ENCODE peak calls at places on chromosomes 2 and 18, in four cellular contexts. B is breast epithelium, Z is sigmoid colon, T is upper lobe of left lung. Q is an unnamed sample.

GRCh38 chr2:157895531-157895930 is 19.4 kb upstream of the ACVR1 start:
- DNase-seq in T (no peak), B (no peak), Z (no peak), Q (no peak)

GRCh38 chr2:143847257-143847656 is 672.7 kb downstream of the ZEB2 start:
- DNase-seq in B (no peak), Z (no peak), T (no peak), Q (no peak)

GRCh38 chr2:181008418-181008817 is 28.0 kb downstream of the UBE2E3 start:
- DNase-seq in Z (no peak), B (no peak), T (no peak), Q (no peak)

GRCh38 chr2:57343391-57344006 is 703.1 kb upstream of the VRK2 start:
- DNase-seq in Z (no peak), B (no peak), T (no peak), Q (no peak)

GRCh38 chr2:232871418-232871834 is 1.4 kb downstream of the SNORC start:
- DNase-seq in B (no peak), T (no peak), Z (peak), Q (no peak)

GRCh38 chr2:240479111-240479501 is 43.6 kb downstream of the GPC1 start:
- DNase-seq in B (no peak), T (no peak), Z (peak), Q (peak)

GRCh38 chr2:216049452-216049851 is 32.2 kb downstream of the PECR start:
- DNase-seq in B (no peak), Z (no peak), T (no peak), Q (no peak)

GRCh38 chr2:237879058-237879430 is 19.6 kb downstream of the RAMP1 start:
- DNase-seq in B (no peak), T (no peak), Z (peak), Q (no peak)

GRCh38 chr2:239369631-239370161 is 31.1 kb downstream of the HDAC4 start:
- DNase-seq in Z (peak), T (peak), B (no peak), Q (no peak)

GRCh38 chr18:9851511-9851910 is 34.3 kb upstream of the TXNDC2 start:
- DNase-seq in Z (no peak), B (no peak), T (peak), Q (no peak)

GRCh38 chr18:12048827-12049175 is 44.8 kb upstream of the ANKRD62 start:
- DNase-seq in T (no peak), Z (no peak), B (no peak), Q (no peak)

GRCh38 chr2:174952607-174953006 is 52.6 kb downstream of the CHN1 start:
- DNase-seq in T (no peak), Z (no peak), B (no peak), Q (no peak)

GRCh38 chr2:217218269-217219140 is 358.6 kb upstream of the TNP1 start:
- DNase-seq in T (no peak), B (no peak), Z (no peak), Q (no peak)

GRCh38 chr18:23827681-23828080 is 138.4 kb downstream of the LAMA3 start:
- DNase-seq in Z (no peak), T (no peak), B (peak), Q (peak)

GRCh38 chr2:12949406-12949805 is 232.7 kb downstream of the TRIB2 start:
- DNase-seq in Z (no peak), T (no peak), B (no peak), Q (no peak)

GRCh38 chr2:16682431-16683130 is 16.9 kb upstream of the CYRIA start:
- DNase-seq in B (peak), T (no peak), Z (no peak), Q (no peak)

GRCh38 chr2:16686641-16687040 is 21.0 kb upstream of the CYRIA start:
- DNase-seq in Z (no peak), B (no peak), T (no peak), Q (no peak)

GRCh38 chr2:16684676-16685339 is 19.2 kb upstream of the CYRIA start:
- DNase-seq in T (no peak), B (no peak), Z (no peak), Q (no peak)

GRCh38 chr2:16685340-16685715 is 19.7 kb upstream of the CYRIA start:
- DNase-seq in T (no peak), B (no peak), Z (no peak), Q (no peak)

DNA sequence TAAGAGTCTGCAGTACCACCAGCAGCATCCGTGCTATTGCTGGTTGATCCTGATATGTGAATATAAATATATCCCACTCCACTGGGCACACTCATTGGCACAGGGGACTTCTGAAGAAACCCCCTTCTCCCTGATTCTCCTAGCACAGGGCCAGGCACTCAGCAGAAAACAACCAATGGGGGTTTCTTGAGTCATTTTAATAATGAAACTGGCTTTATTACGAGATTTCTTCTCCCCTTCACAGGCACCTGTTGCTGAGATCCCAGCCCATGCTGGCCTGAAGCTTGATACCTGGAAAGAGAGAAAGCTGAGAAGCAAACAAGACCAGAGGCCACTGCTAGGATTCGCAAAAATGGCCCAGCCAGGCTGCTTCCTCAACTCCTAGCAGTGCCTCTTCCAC is 17.9 kb upstream of the CYRIA start:
- DNase-seq in Z (no peak), B (no peak), T (no peak), Q (no peak)
- TF ChIP-seq CTCF in Z (no peak), B (no peak), T (no peak), Q (no peak)

DNA sequence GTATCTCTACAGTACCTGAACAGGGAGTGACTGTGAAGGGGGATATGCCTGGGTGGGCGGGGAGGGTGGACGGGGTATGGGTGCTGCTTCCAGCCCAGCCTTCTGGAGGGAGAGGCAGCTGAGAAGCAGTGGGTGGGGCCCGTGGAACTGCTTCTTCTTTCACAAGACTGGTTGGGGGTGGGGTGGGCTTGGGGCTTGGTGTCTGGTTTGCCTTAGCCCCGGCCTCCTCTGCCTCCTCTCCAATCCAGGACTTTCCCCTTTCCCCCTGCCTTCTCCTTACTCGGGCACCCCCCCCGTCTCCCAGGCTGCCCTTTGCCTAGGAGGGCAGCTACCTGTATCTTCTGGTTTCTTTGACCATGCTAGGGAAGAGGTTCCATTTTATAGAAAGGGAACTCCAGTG is 233.4 kb downstream of the DYSF start:
- DNase-seq in Z (peak), B (no peak), T (no peak), Q (no peak)
- TF ChIP-seq POLR2AphosphoS5 in Z (no peak), B (no peak), T (no peak), Q (no peak)

GRCh38 chr2:235024951-235025773 is 73.3 kb downstream of the SH3BP4 start:
- DNase-seq in B (no peak), Z (peak), T (no peak), Q (no peak)

GRCh38 chr2:235028646-235029045 is 76.8 kb downstream of the SH3BP4 start:
- DNase-seq in B (no peak), Z (no peak), T (no peak), Q (no peak)

GRCh38 chr2:235027558-235028214 is 75.9 kb downstream of the SH3BP4 start:
- DNase-seq in T (no peak), B (no peak), Z (peak), Q (peak)

GRCh38 chr2:235026137-235026536 is 74.3 kb downstream of the SH3BP4 start:
- DNase-seq in Z (peak), T (no peak), B (peak), Q (peak)

DNA sequence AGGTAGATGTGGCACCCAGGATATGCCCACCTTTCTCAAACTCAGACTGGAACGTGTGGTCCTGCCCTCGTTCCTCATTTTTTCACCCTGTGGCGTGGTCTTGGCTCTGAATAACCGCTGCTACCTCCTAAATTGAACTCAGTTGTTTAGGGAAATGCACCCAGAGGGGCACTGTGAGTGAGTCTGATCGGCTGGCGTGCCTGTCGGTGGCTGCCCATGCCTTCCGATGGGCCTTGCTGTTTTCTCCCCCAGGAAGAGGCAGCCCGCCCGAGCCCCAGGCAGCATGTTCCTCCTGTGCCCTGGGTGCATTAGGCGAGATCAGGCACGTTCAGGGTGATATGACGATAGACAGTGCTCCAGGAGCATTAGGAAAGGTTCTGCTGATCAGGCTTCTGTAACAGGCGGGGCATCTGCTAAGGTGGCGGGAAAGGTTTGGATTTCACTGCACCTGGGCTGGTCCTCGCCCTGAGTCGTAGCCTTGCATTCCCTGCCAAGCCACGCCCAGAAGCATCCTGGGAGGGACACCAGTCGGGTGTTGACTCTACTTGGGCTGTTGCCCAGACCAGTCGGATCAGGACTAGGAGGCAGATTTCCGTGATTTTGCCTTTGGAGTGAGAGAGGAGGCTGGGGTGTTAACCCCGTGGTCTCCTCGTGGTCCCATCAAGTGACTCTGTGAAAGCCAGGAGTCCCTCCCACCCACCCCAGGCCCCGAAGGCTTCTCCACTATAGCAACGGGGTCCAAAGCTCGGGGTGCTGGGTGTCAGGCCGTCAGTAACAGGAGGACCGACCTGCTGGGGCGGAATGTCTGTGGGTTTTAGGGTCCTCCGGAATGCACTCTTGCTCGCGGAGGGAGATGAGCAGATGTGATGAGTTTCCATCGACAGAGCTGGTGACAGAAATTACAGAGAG is 75.1 kb downstream of the SH3BP4 start:
- DNase-seq in B (peak), T (peak), Z (peak), Q (peak)
- H3K4me3 ChIP-seq in B (peak), T (no peak), Z (no peak), Q (no peak)

DNA sequence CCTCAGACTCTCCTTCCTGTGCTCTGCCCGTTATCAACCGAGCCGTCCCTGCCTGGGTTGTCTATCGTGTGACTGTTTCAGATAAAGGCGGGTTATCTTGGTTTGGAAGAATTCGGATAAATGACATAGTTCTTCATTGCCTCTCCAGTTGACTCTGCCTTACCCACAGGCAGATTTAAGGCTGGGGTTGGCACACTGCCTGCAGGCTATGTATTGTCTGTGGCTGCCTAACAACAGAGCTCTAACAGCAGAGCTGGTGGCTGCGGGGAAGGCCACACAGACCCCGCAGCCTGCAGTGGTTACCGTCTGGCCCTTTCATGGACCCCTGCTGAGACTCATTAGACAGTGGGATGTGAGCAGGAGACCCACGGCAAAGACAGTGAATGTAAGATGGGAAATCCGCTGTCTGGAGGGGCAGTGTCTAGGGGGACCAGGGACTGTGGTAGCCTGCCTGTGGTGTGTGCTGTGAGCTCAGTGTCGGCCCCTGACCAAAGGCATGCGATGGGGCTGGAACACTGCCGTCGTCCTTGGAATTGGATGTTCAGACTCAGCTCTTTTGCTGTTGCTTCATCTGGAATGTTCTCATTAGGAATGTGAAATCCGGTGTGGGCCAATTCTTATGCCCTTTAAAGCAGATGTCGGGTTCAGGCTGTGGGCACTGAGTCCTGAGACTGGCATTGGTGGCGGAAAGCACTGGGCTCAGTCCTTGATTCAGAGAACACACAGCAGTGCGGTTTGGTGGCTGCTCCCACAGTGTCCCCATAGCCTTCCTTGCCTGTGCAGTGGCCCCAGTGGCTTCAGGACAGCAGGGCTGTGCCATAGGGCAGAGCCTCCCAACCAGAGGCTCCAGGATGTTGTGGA is 44.5 kb downstream of the SH3RF3 start:
- DNase-seq in B (peak), T (no peak), Z (peak), Q (peak)
- TF ChIP-seq CTCF in B (no peak), T (no peak), Z (no peak), Q (no peak)